ENCODE peak calls at places on chromosomes 4 and X, in ten cellular contexts. J, E, Q, O, C, L, S, R, A and X are unnamed samples.

GRCh38 chr4:169485791-169486742 is 126.3 kb downstream of the NEK1 start:
- DNase-seq in J (no peak), E (no peak), Q (no peak), O (no peak), C (peak; percentile 79), L (peak; percentile 33), S (peak; percentile 81), R (peak; percentile 16), A (peak; percentile 71), X (peak; percentile 39)

GRCh38 chr4:1208266-1208961 is 36.0 kb upstream of the SPON2 start:
- DNase-seq in J (no peak), E (peak; percentile 35), Q (peak; percentile 66), O (peak; percentile 51), C (peak; percentile 27), L (no peak), S (no peak), R (no peak), A (no peak), X (no peak)

GRCh38 chrX:48584698-48585097 is 10.4 kb downstream of the RBM3 start:
- DNase-seq in J (no peak), E (no peak), Q (no peak), O (no peak), C (no peak), L (no peak), S (no peak), R (no peak), A (no peak), X (no peak)

GRCh38 chrX:17497193-17497592 is 122.2 kb downstream of the NHS start:
- DNase-seq in J (no peak), E (no peak), Q (no peak), O (no peak), C (no peak), L (no peak), S (no peak), R (no peak), A (no peak), X (no peak)

GRCh38 chr4:55635282-55635681 is 816 bp downstream of the NMU start:
- DNase-seq in J (no peak), E (no peak), Q (no peak), O (no peak), C (no peak), L (no peak), S (no peak), R (no peak), A (no peak), X (no peak)

GRCh38 chrX:102712216-102712966 is at the start of gene GPRASP2:
- DNase-seq in J (no peak), E (peak; percentile 47), Q (peak; percentile 76), O (peak; percentile 59), C (no peak), L (no peak), S (peak; percentile 17), R (no peak), A (no peak), X (no peak)

GRCh38 chr4:137283737-137284136 is 248.6 kb downstream of the PCDH18 start:
- DNase-seq in J (no peak), E (no peak), Q (no peak), O (no peak), C (peak; percentile 75), L (no peak), S (peak; percentile 64), R (no peak), A (peak; percentile 39), X (no peak)

GRCh38 chr4:24164797-24165196 is 274.9 kb upstream of the PPARGC1A start:
- DNase-seq in J (no peak), E (no peak), Q (no peak), O (no peak), C (no peak), L (no peak), S (no peak), R (no peak), A (no peak), X (no peak)

GRCh38 chr4:121408-122084 is 2.8 kb upstream of the ZNF718 start:
- DNase-seq in J (no peak), E (no peak), Q (no peak), O (no peak), C (no peak), L (peak; percentile 18), S (no peak), R (no peak), A (no peak), X (no peak)

GRCh38 chr4:75935628-75936027 is 5.2 kb downstream of the NAAA start:
- DNase-seq in J (no peak), E (no peak), Q (no peak), O (no peak), C (no peak), L (no peak), S (no peak), R (no peak), A (no peak), X (no peak)

GRCh38 chr4:5710962-5711478 is at the start of gene EVC:
- DNase-seq in J (peak; percentile 94), E (peak; percentile 85), Q (peak; percentile 90), O (peak; percentile 81), C (peak; percentile 82), L (no peak), S (peak; percentile 81), R (no peak), A (peak; percentile 74), X (no peak)
- H3K4me3 ChIP-seq in J (peak within 1 kb of the TSS; percentile 63), E (peak within 1 kb of the TSS; percentile 44), Q (peak within 1 kb of the TSS; percentile 57), O (peak within 1 kb of the TSS; percentile 63), C (peak within 1 kb of the TSS; percentile 65), L (no peak within 1 kb of the TSS), S (peak within 1 kb of the TSS; percentile 90), R (peak within 1 kb of the TSS; percentile 66), A (peak within 1 kb of the TSS; percentile 83), X (peak within 1 kb of the TSS; percentile 77)

GRCh38 chr4:90357117-90357710 is 230.0 kb downstream of the CCSER1 start:
- DNase-seq in J (no peak), E (no peak), Q (no peak), O (no peak), C (peak; percentile 91), L (peak; percentile 29), S (peak; percentile 84), R (peak; percentile 1), A (peak; percentile 77), X (peak; percentile 65)
- H3K4me3 ChIP-seq in J (no peak overlapping the region), E (no peak overlapping the region), Q (no peak overlapping the region), O (no peak overlapping the region), C (peak overlapping the region; percentile 3), L (no peak overlapping the region), S (no peak overlapping the region), R (no peak overlapping the region), A (no peak overlapping the region), X (peak overlapping the region; percentile 36)

GRCh38 chrX:124680287-124680686 is 333.9 kb downstream of the SH2D1A start:
- DNase-seq in J (no peak), E (no peak), Q (no peak), O (no peak), C (no peak), L (no peak), S (no peak), R (no peak), A (no peak), X (no peak)
- H3K4me3 ChIP-seq in J (no peak overlapping the region), E (no peak overlapping the region), Q (no peak overlapping the region), O (no peak overlapping the region), C (no peak overlapping the region), L (no peak overlapping the region), S (no peak overlapping the region), R (no peak overlapping the region), A (no peak overlapping the region), X (no peak overlapping the region)

GRCh38 chr4:121457278-121457875 is 76.6 kb upstream of the QRFPR start:
- DNase-seq in J (no peak), E (no peak), Q (no peak), O (no peak), C (no peak), L (no peak), S (no peak), R (no peak), A (no peak), X (no peak)
- H3K4me3 ChIP-seq in J (no peak overlapping the region), E (no peak overlapping the region), Q (no peak overlapping the region), O (no peak overlapping the region), C (no peak overlapping the region), L (no peak overlapping the region), S (no peak overlapping the region), R (no peak overlapping the region), A (no peak overlapping the region), X (no peak overlapping the region)

GRCh38 chr4:123545569-123546122 is 149.1 kb downstream of the SPRY1 start:
- DNase-seq in J (no peak), E (no peak), Q (no peak), O (no peak), C (no peak), L (no peak), S (no peak), R (no peak), A (no peak), X (no peak)

GRCh38 chr4:123546661-123547060 is 150.1 kb downstream of the SPRY1 start:
- DNase-seq in J (no peak), E (no peak), Q (no peak), O (no peak), C (no peak), L (no peak), S (no peak), R (no peak), A (no peak), X (no peak)

GRCh38 chr4:123547167-123547817 is 150.7 kb downstream of the SPRY1 start:
- DNase-seq in J (no peak), E (peak; percentile 84), Q (peak; percentile 91), O (peak; percentile 89), C (no peak), L (no peak), S (no peak), R (no peak), A (no peak), X (no peak)

GRCh38 chr4:123546123-123546654 is 149.6 kb downstream of the SPRY1 start:
- DNase-seq in J (no peak), E (no peak), Q (no peak), O (no peak), C (no peak), L (no peak), S (no peak), R (no peak), A (no peak), X (no peak)

GRCh38 chr4:123547818-123548200 is 151.2 kb downstream of the SPRY1 start:
- DNase-seq in J (no peak), E (no peak), Q (no peak), O (no peak), C (no peak), L (no peak), S (no peak), R (no peak), A (no peak), X (no peak)
- H3K4me3 ChIP-seq in J (no peak overlapping the region), E (no peak overlapping the region), Q (peak overlapping the region; percentile 5), O (peak overlapping the region; percentile 28), C (no peak overlapping the region), L (no peak overlapping the region), S (no peak overlapping the region), R (no peak overlapping the region), A (no peak overlapping the region), X (no peak overlapping the region)

DNA sequence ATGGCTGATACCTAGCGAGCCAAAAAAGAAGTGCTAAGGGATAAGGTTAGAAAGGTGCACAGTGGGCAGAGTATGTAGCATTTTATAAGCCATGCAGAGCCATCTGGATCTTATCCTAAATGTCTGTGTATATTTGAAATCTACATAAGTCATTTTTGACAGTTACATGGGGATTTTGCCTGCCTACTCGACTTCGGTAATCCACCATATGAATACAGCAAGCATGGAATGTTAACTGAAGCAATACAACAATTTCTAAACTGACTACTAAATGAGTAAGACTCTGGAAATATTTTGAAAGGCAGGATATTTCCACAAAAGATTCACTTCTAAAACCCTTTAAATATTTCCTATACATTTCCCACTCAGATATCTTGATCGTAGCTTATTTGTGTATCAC is 122.5 kb downstream of the KCNIP4 start:
- DNase-seq in J (no peak), E (no peak), Q (no peak), O (no peak), C (no peak), L (no peak), S (no peak), R (no peak), A (no peak), X (no peak)
- H3K4me3 ChIP-seq in J (no peak overlapping the region), E (no peak overlapping the region), Q (no peak overlapping the region), O (no peak overlapping the region), C (no peak overlapping the region), L (no peak overlapping the region), S (no peak overlapping the region), R (no peak overlapping the region), A (no peak overlapping the region), X (no peak overlapping the region)